ENCODE peak calls at places on chromosomes 11 and 22, in six cellular contexts. One of them, this sample, is unnamed. For H3K4me1, the result is how much of the 10 kb centered on the place peaks cover.

GRCh38 chr11:63821411-63821810 is 8.2 kb downstream of the SPINDOC start:
- DNase-seq in PC-3: peak
- DNase-seq in CD8-positive, alpha-beta memory T cell: no peak
- DNase-seq in GM23338: no peak
- DNase-seq in CD4-positive, CD25-positive, alpha-beta regulatory T cell: no peak
- DNase-seq in heart left ventricle: no peak
- DNase-seq in this sample: no peak

GRCh38 chr22:43736651-43737050 is 75.5 kb downstream of the EFCAB6 start:
- DNase-seq in PC-3: no peak
- DNase-seq in CD8-positive, alpha-beta memory T cell: no peak
- DNase-seq in GM23338: no peak
- DNase-seq in CD4-positive, CD25-positive, alpha-beta regulatory T cell: no peak
- DNase-seq in heart left ventricle: no peak
- DNase-seq in this sample: no peak

GRCh38 chr11:57896641-57897145 is 127.0 kb upstream of the OR9Q1 start:
- DNase-seq in PC-3: no peak
- DNase-seq in CD8-positive, alpha-beta memory T cell: no peak
- DNase-seq in GM23338: no peak
- DNase-seq in CD4-positive, CD25-positive, alpha-beta regulatory T cell: no peak
- DNase-seq in heart left ventricle: no peak
- DNase-seq in this sample: no peak

GRCh38 chr22:41367039-41367679 is 14.6 kb upstream of the TEF start:
- DNase-seq in PC-3: peak
- DNase-seq in CD8-positive, alpha-beta memory T cell: no peak
- DNase-seq in GM23338: peak
- DNase-seq in CD4-positive, CD25-positive, alpha-beta regulatory T cell: no peak
- DNase-seq in heart left ventricle: peak
- DNase-seq in this sample: peak

GRCh38 chr11:133942594-133942993 is 14.2 kb downstream of the IGSF9B start:
- DNase-seq in PC-3: no peak
- DNase-seq in CD8-positive, alpha-beta memory T cell: no peak
- DNase-seq in GM23338: no peak
- DNase-seq in CD4-positive, CD25-positive, alpha-beta regulatory T cell: no peak
- DNase-seq in heart left ventricle: no peak
- DNase-seq in this sample: no peak

GRCh38 chr11:90294091-90294490 is 71.2 kb upstream of the CHORDC1 start:
- DNase-seq in PC-3: no peak
- DNase-seq in CD8-positive, alpha-beta memory T cell: no peak
- DNase-seq in GM23338: no peak
- DNase-seq in CD4-positive, CD25-positive, alpha-beta regulatory T cell: no peak
- DNase-seq in heart left ventricle: no peak
- DNase-seq in this sample: no peak

GRCh38 chr22:43399980-43400358 is 11.8 kb upstream of the MPPED1 start:
- DNase-seq in PC-3: no peak
- DNase-seq in CD8-positive, alpha-beta memory T cell: no peak
- DNase-seq in GM23338: no peak
- DNase-seq in CD4-positive, CD25-positive, alpha-beta regulatory T cell: no peak
- DNase-seq in heart left ventricle: no peak
- DNase-seq in this sample: no peak

GRCh38 chr11:43573233-43573632 is 107.3 kb upstream of the HSD17B12 start:
- DNase-seq in PC-3: peak
- DNase-seq in CD8-positive, alpha-beta memory T cell: no peak
- DNase-seq in GM23338: peak
- DNase-seq in CD4-positive, CD25-positive, alpha-beta regulatory T cell: no peak
- DNase-seq in heart left ventricle: no peak
- DNase-seq in this sample: peak

GRCh38 chr22:25566812-25567211 is 2.3 kb downstream of the GRK3 start:
- DNase-seq in PC-3: no peak
- DNase-seq in CD8-positive, alpha-beta memory T cell: no peak
- DNase-seq in GM23338: no peak
- DNase-seq in CD4-positive, CD25-positive, alpha-beta regulatory T cell: no peak
- DNase-seq in heart left ventricle: no peak
- DNase-seq in this sample: no peak

GRCh38 chr11:132365650-132366049 is 995.2 kb downstream of the NTM start:
- DNase-seq in PC-3: no peak
- DNase-seq in CD8-positive, alpha-beta memory T cell: no peak
- DNase-seq in GM23338: no peak
- DNase-seq in CD4-positive, CD25-positive, alpha-beta regulatory T cell: no peak
- DNase-seq in heart left ventricle: no peak
- DNase-seq in this sample: no peak

GRCh38 chr11:22169833-22170232 is 23.1 kb upstream of the ANO5 start:
- DNase-seq in PC-3: peak
- DNase-seq in CD8-positive, alpha-beta memory T cell: no peak
- DNase-seq in GM23338: peak
- DNase-seq in CD4-positive, CD25-positive, alpha-beta regulatory T cell: no peak
- DNase-seq in heart left ventricle: no peak
- DNase-seq in this sample: no peak

GRCh38 chr11:115503083-115503885 is 931 bp downstream of the CADM1 start:
- DNase-seq in PC-3: peak
- DNase-seq in CD8-positive, alpha-beta memory T cell: peak
- DNase-seq in GM23338: peak
- DNase-seq in CD4-positive, CD25-positive, alpha-beta regulatory T cell: no peak
- DNase-seq in heart left ventricle: peak
- DNase-seq in this sample: peak

GRCh38 chr22:31764785-31765184 is 11.0 kb downstream of the DEPDC5 start:
- DNase-seq in PC-3: no peak
- DNase-seq in CD8-positive, alpha-beta memory T cell: no peak
- DNase-seq in GM23338: no peak
- DNase-seq in CD4-positive, CD25-positive, alpha-beta regulatory T cell: no peak
- DNase-seq in heart left ventricle: no peak
- DNase-seq in this sample: no peak

GRCh38 chr22:29023172-29023796 is 38.3 kb downstream of the C22orf31 start:
- DNase-seq in PC-3: no peak
- DNase-seq in CD8-positive, alpha-beta memory T cell: no peak
- DNase-seq in GM23338: no peak
- DNase-seq in CD4-positive, CD25-positive, alpha-beta regulatory T cell: no peak
- DNase-seq in heart left ventricle: no peak
- DNase-seq in this sample: no peak

GRCh38 chr11:4095509-4096230 is 1.1 kb downstream of the RRM1 start:
- DNase-seq in PC-3: peak
- DNase-seq in CD8-positive, alpha-beta memory T cell: no peak
- DNase-seq in GM23338: no peak
- DNase-seq in CD4-positive, CD25-positive, alpha-beta regulatory T cell: peak
- DNase-seq in heart left ventricle: no peak
- DNase-seq in this sample: no peak

GRCh38 chr11:14713518-14714244 is 70.1 kb downstream of the PDE3B start:
- DNase-seq in PC-3: no peak
- DNase-seq in CD8-positive, alpha-beta memory T cell: no peak
- DNase-seq in GM23338: no peak
- DNase-seq in CD4-positive, CD25-positive, alpha-beta regulatory T cell: peak
- DNase-seq in heart left ventricle: no peak
- DNase-seq in this sample: no peak

GRCh38 chr11:44978279-44978960 is 27.7 kb upstream of the TP53I11 start:
- DNase-seq in PC-3: no peak
- DNase-seq in CD8-positive, alpha-beta memory T cell: no peak
- DNase-seq in GM23338: no peak
- DNase-seq in CD4-positive, CD25-positive, alpha-beta regulatory T cell: no peak
- DNase-seq in heart left ventricle: no peak
- DNase-seq in this sample: no peak

GRCh38 chr11:111531687-111532364 is 8.7 kb upstream of the LAYN start:
- DNase-seq in PC-3: peak
- DNase-seq in CD8-positive, alpha-beta memory T cell: no peak
- DNase-seq in GM23338: no peak
- DNase-seq in CD4-positive, CD25-positive, alpha-beta regulatory T cell: peak
- DNase-seq in heart left ventricle: no peak
- DNase-seq in this sample: peak

GRCh38 chr11:88340366-88340930 is 2.9 kb upstream of the CTSC start:
- DNase-seq in PC-3: no peak
- DNase-seq in CD8-positive, alpha-beta memory T cell: no peak
- DNase-seq in GM23338: no peak
- DNase-seq in CD4-positive, CD25-positive, alpha-beta regulatory T cell: no peak
- DNase-seq in heart left ventricle: no peak
- DNase-seq in this sample: no peak

GRCh38 chr22:36331306-36331911 is 56.4 kb downstream of the MYH9 start:
- DNase-seq in PC-3: peak
- DNase-seq in CD8-positive, alpha-beta memory T cell: peak
- DNase-seq in GM23338: peak
- DNase-seq in CD4-positive, CD25-positive, alpha-beta regulatory T cell: peak
- DNase-seq in heart left ventricle: peak
- DNase-seq in this sample: peak

GRCh38 chr22:19522190-19522880 is 1.9 kb downstream of the CLDN5 start:
- DNase-seq in PC-3: no peak
- DNase-seq in CD8-positive, alpha-beta memory T cell: no peak
- DNase-seq in GM23338: no peak
- DNase-seq in CD4-positive, CD25-positive, alpha-beta regulatory T cell: no peak
- DNase-seq in heart left ventricle: peak
- DNase-seq in this sample: peak

GRCh38 chr11:1819115-1819514 is 15.7 kb upstream of the SYT8 start:
- DNase-seq in PC-3: no peak
- DNase-seq in CD8-positive, alpha-beta memory T cell: no peak
- DNase-seq in GM23338: no peak
- DNase-seq in CD4-positive, CD25-positive, alpha-beta regulatory T cell: no peak
- DNase-seq in heart left ventricle: no peak
- DNase-seq in this sample: no peak

GRCh38 chr11:20388096-20389055 is 860 bp downstream of the PRMT3 start:
- DNase-seq in PC-3: peak
- DNase-seq in CD8-positive, alpha-beta memory T cell: no peak
- DNase-seq in GM23338: no peak
- DNase-seq in CD4-positive, CD25-positive, alpha-beta regulatory T cell: peak
- DNase-seq in heart left ventricle: no peak
- DNase-seq in this sample: no peak

GRCh38 chr22:38412435-38413084 is 42.4 kb downstream of the KCNJ4 start:
- DNase-seq in PC-3: no peak
- DNase-seq in CD8-positive, alpha-beta memory T cell: peak
- DNase-seq in GM23338: peak
- DNase-seq in CD4-positive, CD25-positive, alpha-beta regulatory T cell: peak
- DNase-seq in heart left ventricle: no peak
- DNase-seq in this sample: peak

GRCh38 chr11:117179048-117179999 is 781 bp downstream of the SIDT2 start:
- DNase-seq in PC-3: peak
- DNase-seq in CD8-positive, alpha-beta memory T cell: peak
- DNase-seq in GM23338: no peak
- DNase-seq in CD4-positive, CD25-positive, alpha-beta regulatory T cell: no peak
- DNase-seq in heart left ventricle: peak
- DNase-seq in this sample: no peak

DNA sequence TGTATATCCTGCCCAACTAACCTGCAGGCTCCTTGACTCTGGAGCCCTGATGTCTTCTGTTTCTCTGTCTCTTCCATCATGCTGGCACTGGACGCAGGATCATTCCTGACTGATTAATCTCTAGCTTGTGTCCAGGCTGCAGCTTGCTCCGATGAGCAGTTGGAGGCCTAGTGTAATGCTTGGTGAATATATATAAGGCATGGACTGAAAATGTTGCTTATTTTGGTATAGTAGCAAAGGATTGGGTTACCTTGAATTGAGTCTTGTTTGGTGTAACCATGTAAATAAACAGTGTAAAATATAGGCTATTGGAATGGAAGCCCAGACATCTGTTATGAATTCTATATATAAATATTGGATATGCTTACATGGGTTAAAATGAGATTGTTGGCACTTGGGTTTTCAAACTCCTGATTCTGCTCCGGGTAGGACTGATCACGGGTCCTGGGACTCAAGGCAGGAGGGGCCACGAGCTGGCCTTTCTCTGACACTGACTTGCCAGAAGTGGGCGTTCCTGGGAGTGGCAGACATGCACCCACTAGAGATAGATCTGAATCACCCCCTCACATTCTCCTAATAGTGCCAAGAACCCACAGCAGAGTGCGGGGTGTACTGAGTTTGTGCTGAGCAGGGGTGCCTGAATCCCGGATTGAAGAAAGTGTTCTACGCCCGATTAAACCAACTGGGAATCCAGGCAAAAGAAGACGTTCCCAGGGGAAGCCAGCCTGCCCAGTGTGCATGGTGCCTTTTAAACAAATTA is 25.8 kb downstream of the LRP5 start:
- DNase-seq in PC-3: no peak
- DNase-seq in CD8-positive, alpha-beta memory T cell: no peak
- DNase-seq in GM23338: no peak
- DNase-seq in CD4-positive, CD25-positive, alpha-beta regulatory T cell: no peak
- DNase-seq in heart left ventricle: peak
- DNase-seq in this sample: no peak
- H3K4me1 ChIP-seq in PC-3: under half
- H3K4me1 ChIP-seq in CD8-positive, alpha-beta memory T cell: under half
- H3K4me1 ChIP-seq in GM23338: under half
- H3K4me1 ChIP-seq in CD4-positive, CD25-positive, alpha-beta regulatory T cell: under half
- H3K4me1 ChIP-seq in heart left ventricle: half or more
- H3K4me1 ChIP-seq in this sample: under half

DNA sequence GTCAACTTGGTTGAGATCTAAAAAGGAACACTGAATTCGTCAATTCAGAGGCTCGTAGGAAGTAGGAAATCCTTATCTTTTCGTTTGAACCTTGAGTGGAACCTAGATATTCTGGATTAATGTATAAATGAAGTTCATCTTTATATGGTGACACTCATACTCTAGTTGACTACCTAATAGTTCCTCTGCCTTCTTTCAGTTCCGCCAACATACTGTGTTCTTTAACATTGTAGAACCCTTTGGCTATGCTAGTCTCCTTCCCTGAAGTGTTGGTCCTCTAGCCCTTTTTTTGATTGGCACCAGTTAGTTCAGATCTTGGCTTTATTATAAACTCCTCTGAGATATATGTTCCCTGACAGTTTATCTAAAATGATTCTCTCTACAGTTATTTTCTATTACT is 1.5 kb downstream of the ATM start:
- DNase-seq in PC-3: no peak
- DNase-seq in CD8-positive, alpha-beta memory T cell: no peak
- DNase-seq in GM23338: no peak
- DNase-seq in CD4-positive, CD25-positive, alpha-beta regulatory T cell: peak
- DNase-seq in heart left ventricle: no peak
- DNase-seq in this sample: no peak
- H3K27ac ChIP-seq in PC-3: no peak
- H3K27ac ChIP-seq in CD8-positive, alpha-beta memory T cell: peak
- H3K27ac ChIP-seq in GM23338: no peak
- H3K27ac ChIP-seq in CD4-positive, CD25-positive, alpha-beta regulatory T cell: peak
- H3K27ac ChIP-seq in heart left ventricle: peak
- H3K27ac ChIP-seq in this sample: no peak

GRCh38 chr11:75555079-75555811 is 6.8 kb upstream of the SERPINH1 start:
- DNase-seq in PC-3: no peak
- DNase-seq in CD8-positive, alpha-beta memory T cell: no peak
- DNase-seq in GM23338: no peak
- DNase-seq in CD4-positive, CD25-positive, alpha-beta regulatory T cell: no peak
- DNase-seq in heart left ventricle: peak
- DNase-seq in this sample: peak
- H3K4me1 ChIP-seq in PC-3: under half
- H3K4me1 ChIP-seq in CD8-positive, alpha-beta memory T cell: under half
- H3K4me1 ChIP-seq in GM23338: under half
- H3K4me1 ChIP-seq in CD4-positive, CD25-positive, alpha-beta regulatory T cell: under half
- H3K4me1 ChIP-seq in heart left ventricle: half or more
- H3K4me1 ChIP-seq in this sample: under half

GRCh38 chr11:46345881-46346484 is 1.3 kb upstream of the DGKZ start:
- DNase-seq in PC-3: no peak
- DNase-seq in CD8-positive, alpha-beta memory T cell: no peak
- DNase-seq in GM23338: no peak
- DNase-seq in CD4-positive, CD25-positive, alpha-beta regulatory T cell: peak
- DNase-seq in heart left ventricle: no peak
- DNase-seq in this sample: no peak
- H3K27ac ChIP-seq in PC-3: no peak
- H3K27ac ChIP-seq in CD8-positive, alpha-beta memory T cell: peak
- H3K27ac ChIP-seq in GM23338: no peak
- H3K27ac ChIP-seq in CD4-positive, CD25-positive, alpha-beta regulatory T cell: peak
- H3K27ac ChIP-seq in heart left ventricle: peak
- H3K27ac ChIP-seq in this sample: no peak

DNA sequence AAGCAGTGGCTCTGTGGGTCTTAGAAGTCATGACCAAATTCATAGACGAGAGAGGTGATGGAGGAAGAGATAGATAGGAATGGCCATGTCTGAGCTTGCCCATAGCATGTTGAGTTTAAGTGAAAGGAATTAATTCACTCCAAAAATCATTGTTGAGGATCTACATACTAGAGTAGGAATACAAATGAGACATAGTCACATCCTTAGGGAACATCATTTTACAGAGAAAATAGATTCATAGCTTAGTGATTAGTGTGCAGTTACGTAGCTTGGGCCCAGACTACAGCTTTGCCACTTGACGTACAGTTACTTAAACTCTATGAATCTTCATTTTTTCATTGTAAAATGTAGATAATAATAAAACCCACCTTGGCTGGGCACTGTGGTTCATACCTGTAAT is 21.4 kb upstream of the BMAL1 start:
- DNase-seq in PC-3: no peak
- DNase-seq in CD8-positive, alpha-beta memory T cell: no peak
- DNase-seq in GM23338: no peak
- DNase-seq in CD4-positive, CD25-positive, alpha-beta regulatory T cell: no peak
- DNase-seq in heart left ventricle: no peak
- DNase-seq in this sample: no peak
- H3K4me1 ChIP-seq in PC-3: under half
- H3K4me1 ChIP-seq in CD8-positive, alpha-beta memory T cell: under half
- H3K4me1 ChIP-seq in GM23338: under half
- H3K4me1 ChIP-seq in CD4-positive, CD25-positive, alpha-beta regulatory T cell: under half
- H3K4me1 ChIP-seq in heart left ventricle: under half
- H3K4me1 ChIP-seq in this sample: under half